ENCODE peak calls at places on chromosomes 6 and 20, in ten cellular contexts. R is left lung, H is GM23338, D is heart left ventricle, T is coronary artery, Z is stomach, A is A673, K is GM23248, B is sigmoid colon, W is Peyer's patch. M is an unnamed sample.

GRCh38 chr6:135458051-135458450 is 39.5 kb downstream of the AHI1 start:
- DNase-seq in K (peak; percentile 78), H (no peak), Z (no peak), A (no peak), W (no peak), T (no peak), R (no peak), B (no peak), D (no peak), M (no peak)

GRCh38 chr6:78942451-78942850 is 75.1 kb downstream of the IRAK1BP1 start:
- DNase-seq in A (peak; percentile 33), D (no peak), T (no peak), B (no peak), R (no peak), H (no peak), Z (no peak), K (peak; percentile 47), W (no peak), M (no peak)

GRCh38 chr6:15826814-15827213 is 164.0 kb upstream of the DTNBP1 start:
- DNase-seq in H (no peak), Z (no peak), B (no peak), K (no peak), R (no peak), D (no peak), A (no peak), W (no peak), T (no peak), M (no peak)

GRCh38 chr6:57097596-57097995 is 7.6 kb downstream of the ZNF451 start:
- DNase-seq in K (peak; percentile 62), D (no peak), W (no peak), B (no peak), Z (no peak), R (no peak), H (no peak), A (no peak), T (no peak), M (no peak)

GRCh38 chr6:147508073-147508870 is at the start of gene SAMD5:
- DNase-seq in R (peak; percentile 89), W (peak; percentile 67), A (peak; percentile 83), B (peak; percentile 70), D (peak; percentile 62), H (peak; percentile 70), T (no peak), K (peak; percentile 61), Z (peak; percentile 65), M (no peak)

GRCh38 chr20:63130654-63131577 is 85.0 kb downstream of the YTHDF1 start:
- DNase-seq in T (no peak), D (peak; percentile 2), Z (no peak), W (no peak), R (no peak), A (no peak), H (no peak), B (peak; percentile 57), K (no peak), M (no peak)

GRCh38 chr6:46090115-46091079 is 39.4 kb upstream of the ENPP4 start:
- DNase-seq in T (no peak), R (peak; percentile 63), A (peak; percentile 56), Z (peak; percentile 66), D (peak; percentile 37), B (peak; percentile 76), W (peak; percentile 81), K (peak; percentile 72), H (peak; percentile 76), M (no peak)

GRCh38 chr6:132817554-132818403 is 3.4 kb downstream of the RPS12 start:
- DNase-seq in T (no peak), K (no peak), R (no peak), W (no peak), B (no peak), A (no peak), H (no peak), D (no peak), Z (no peak), M (no peak)

GRCh38 chr20:23267909-23268308 is 82.7 kb upstream of the NXT1 start:
- DNase-seq in W (no peak), H (no peak), B (no peak), R (no peak), Z (no peak), T (peak; percentile 12), A (no peak), K (no peak), D (no peak), M (no peak)

GRCh38 chr6:5315883-5316282 is 54.6 kb downstream of the FARS2 start:
- DNase-seq in Z (no peak), D (no peak), R (no peak), K (peak; percentile 61), W (no peak), H (no peak), T (no peak), B (no peak), A (no peak), M (no peak)

GRCh38 chr20:9280654-9281053 is 211.8 kb downstream of the PLCB4 start:
- DNase-seq in H (no peak), A (peak; percentile 33), D (no peak), K (peak; percentile 33), B (no peak), Z (no peak), T (no peak), R (no peak), W (no peak), M (no peak)

GRCh38 chr6:9192405-9192909 is 757.1 kb upstream of the SLC35B3 start:
- DNase-seq in R (no peak), A (no peak), K (no peak), Z (no peak), B (no peak), W (no peak), T (no peak), H (no peak), D (no peak), M (no peak)

GRCh38 chr20:11980263-11980662 is 62.6 kb downstream of the BTBD3 start:
- DNase-seq in H (no peak), Z (no peak), T (no peak), W (no peak), A (no peak), R (no peak), B (no peak), K (no peak), D (no peak), M (no peak)

GRCh38 chr20:20439602-20440001 is 71.7 kb downstream of the INSM1 start:
- DNase-seq in K (no peak), W (no peak), T (no peak), B (no peak), R (no peak), A (no peak), H (no peak), D (no peak), Z (no peak), M (no peak)

GRCh38 chr6:73901986-73902385 is 206.0 kb downstream of the CD109 start:
- DNase-seq in B (no peak), W (no peak), K (no peak), A (no peak), R (no peak), H (no peak), Z (no peak), D (no peak), T (no peak), M (no peak)

GRCh38 chr6:129644567-129645015 is 65.4 kb downstream of the ARHGAP18 start:
- DNase-seq in K (peak; percentile 52), T (no peak), R (no peak), H (no peak), D (no peak), B (no peak), A (no peak), W (no peak), Z (no peak), M (no peak)

GRCh38 chr6:149942461-149942829 is 631 bp downstream of the ULBP2 start:
- DNase-seq in D (no peak), W (no peak), K (peak; percentile 41), H (no peak), T (peak; percentile 72), B (no peak), Z (no peak), A (no peak), R (no peak), M (no peak)

GRCh38 chr6:132399376-132400074 is 1.8 kb downstream of the MOXD1 start:
- DNase-seq in A (no peak), Z (no peak), T (no peak), B (no peak), R (no peak), W (no peak), D (no peak), K (peak; percentile 73), H (no peak), M (no peak)

GRCh38 chr6:42509765-42510164 is 54.1 kb upstream of the UBR2 start:
- DNase-seq in T (no peak), Z (no peak), R (no peak), H (no peak), A (no peak), W (no peak), D (no peak), B (no peak), K (no peak), M (no peak)
- H3K4me3 ChIP-seq in T (no peak overlapping the region), Z (no peak overlapping the region), R (no peak overlapping the region), H (no peak overlapping the region), A (no peak overlapping the region), W (no peak overlapping the region), D (no peak overlapping the region), B (no peak overlapping the region), K (no peak overlapping the region), M (no peak overlapping the region)

GRCh38 chr20:53950031-53950430 is 120.4 kb downstream of the BCAS1 start:
- DNase-seq in R (no peak), Z (no peak), H (no peak), W (no peak), K (peak; percentile 43), B (no peak), A (peak; percentile 60), T (no peak), D (no peak), M (no peak)
- H3K27ac ChIP-seq in R (no peak overlapping the region), Z (no peak overlapping the region), H (no peak overlapping the region), W (no peak overlapping the region), K (peak overlapping the region; percentile 88), B (no peak overlapping the region), A (peak overlapping the region; percentile 51), T (no peak overlapping the region), D (no peak overlapping the region), M (no peak overlapping the region)

DNA sequence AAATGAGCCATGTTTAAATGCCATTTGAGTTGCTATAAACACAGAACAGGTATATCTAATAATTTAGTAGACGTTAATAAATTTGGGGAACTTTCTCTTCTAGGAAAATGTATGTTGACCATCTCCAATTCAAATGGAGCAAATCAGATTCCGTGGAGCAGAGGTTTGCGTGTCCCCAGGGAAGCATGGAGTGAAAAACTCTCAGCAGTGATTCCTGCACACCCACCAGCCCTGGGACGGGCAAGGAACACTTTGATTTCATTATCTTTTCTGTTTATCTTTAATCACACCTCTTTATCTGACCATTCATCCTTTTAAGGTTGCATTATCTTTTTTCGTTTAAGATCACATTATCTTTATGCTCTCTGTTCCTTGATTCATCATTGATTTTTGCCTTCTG is 95.0 kb downstream of the RNASET2 start:
- DNase-seq in H (no peak), R (no peak), A (no peak), T (no peak), B (no peak), K (no peak), D (no peak), Z (no peak), W (no peak), M (no peak)
- H3K4me3 ChIP-seq in H (peak overlapping the region; percentile 88), R (no peak overlapping the region), A (no peak overlapping the region), T (peak overlapping the region; percentile 72), B (peak overlapping the region; percentile 75), K (no peak overlapping the region), D (peak overlapping the region; percentile 68), Z (no peak overlapping the region), W (no peak overlapping the region), M (no peak overlapping the region)

DNA sequence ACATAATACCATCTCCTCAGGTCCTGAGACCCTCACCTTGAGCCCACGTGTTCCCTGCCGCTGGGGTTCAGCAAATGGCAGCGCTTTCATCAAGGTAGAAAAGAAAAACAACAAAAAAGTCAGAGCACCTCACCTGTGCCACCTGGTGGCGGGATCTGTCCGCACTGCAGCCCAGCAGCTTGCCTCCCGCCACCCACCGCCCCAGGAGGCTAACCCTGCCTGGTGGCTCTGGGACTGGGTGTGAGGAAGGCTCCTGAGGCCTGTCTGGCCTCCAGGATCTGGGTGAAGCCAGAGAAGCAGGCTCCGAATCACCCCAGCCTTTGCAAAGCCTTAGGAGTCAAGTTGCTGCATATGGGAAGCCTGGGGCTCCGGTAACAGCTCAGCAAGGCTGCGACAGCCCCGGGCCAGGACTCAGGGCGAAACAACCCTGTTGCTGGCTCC is 270.8 kb downstream of the BMP7 start:
- DNase-seq in A (peak; percentile 17), H (peak; percentile 86), B (no peak), K (peak; percentile 40), D (no peak), T (no peak), R (peak; percentile 67), Z (no peak), W (no peak), M (no peak)
- H3K27ac ChIP-seq in A (no peak overlapping the region), H (no peak overlapping the region), B (no peak overlapping the region), K (no peak overlapping the region), D (no peak overlapping the region), T (no peak overlapping the region), R (no peak overlapping the region), Z (no peak overlapping the region), W (no peak overlapping the region), M (no peak overlapping the region)